ENCODE peak calls at places on chromosome 10, in ten cellular contexts. A is NB4; H is endothelial cell; V is activated T-cell treated with anti-CD3 and anti-CD28 coated beads for 1 hour; M is OCI-LY7; W is NCI-H1417; B is left ventricle myocardium inferior; K is RWPE1; E is SW480; I is stimulated activated CD4-positive, alpha-beta T cell treated with anti-CD3 and anti-CD28 coated beads, TNF-alpha, amount 100 ng/mL, for 4 hours. D is an unnamed sample.

GRCh38 chr10:69663548-69663947 is 33.5 kb downstream of the FAM241B start:
- DNase-seq in A (peak), H (peak), V (no peak), M (no peak), W (no peak), B (no peak), K (no peak), E (no peak), I (no peak), D (no peak)

GRCh38 chr10:31100176-31100575 is 68.5 kb upstream of the ZNF438 start:
- DNase-seq in A (no peak), H (no peak), V (no peak), M (no peak), W (no peak), B (no peak), K (no peak), E (no peak), I (no peak), D (no peak)

GRCh38 chr10:102752934-102753664 is 9.4 kb downstream of the WBP1L start:
- DNase-seq in A (peak), H (no peak), V (no peak), M (peak), W (no peak), B (no peak), K (no peak), E (peak), I (no peak), D (no peak)

GRCh38 chr10:69963835-69964710 is 88.6 kb upstream of the MACROH2A2 start:
- DNase-seq in A (no peak), H (no peak), V (no peak), M (no peak), W (no peak), B (no peak), K (no peak), E (no peak), I (no peak), D (no peak)

GRCh38 chr10:45091968-45092367 is 91.2 kb downstream of the ZNF22 start:
- DNase-seq in A (no peak), H (no peak), V (no peak), M (no peak), W (no peak), B (no peak), K (no peak), E (no peak), I (no peak), D (no peak)

GRCh38 chr10:127740596-127740995 is 3.6 kb downstream of the FOXI2 start:
- DNase-seq in A (no peak), H (no peak), V (no peak), M (no peak), W (no peak), B (no peak), K (no peak), E (peak), I (no peak), D (no peak)

GRCh38 chr10:78058562-78058961 is 24.9 kb downstream of the RPS24 start:
- DNase-seq in A (no peak), H (no peak), V (no peak), M (no peak), W (no peak), B (no peak), K (no peak), E (no peak), I (no peak), D (no peak)

GRCh38 chr10:123428302-123428701 is 237.9 kb upstream of the GPR26 start:
- DNase-seq in A (no peak), H (no peak), V (no peak), M (no peak), W (no peak), B (no peak), K (no peak), E (no peak), I (no peak), D (no peak)

GRCh38 chr10:91380873-91381561 is 29.1 kb upstream of the HECTD2 start:
- DNase-seq in A (no peak), H (no peak), V (no peak), M (no peak), W (no peak), B (no peak), K (no peak), E (peak), I (no peak), D (peak)

GRCh38 chr10:34504534-34504933 is 310.6 kb downstream of the PARD3 start:
- DNase-seq in A (no peak), H (no peak), V (no peak), M (no peak), W (no peak), B (no peak), K (peak), E (no peak), I (no peak), D (no peak)

GRCh38 chr10:69353981-69354635 is 62.6 kb downstream of the TACR2 start:
- DNase-seq in A (no peak), H (no peak), V (no peak), M (no peak), W (no peak), B (no peak), K (no peak), E (no peak), I (no peak), D (no peak)

GRCh38 chr10:6530211-6530840 is 49.8 kb downstream of the PRKCQ start:
- DNase-seq in A (no peak), H (no peak), V (peak), M (no peak), W (no peak), B (no peak), K (no peak), E (no peak), I (peak), D (no peak)

GRCh38 chr10:3090914-3091313 is 23.6 kb downstream of the PFKP start:
- DNase-seq in A (no peak), H (no peak), V (no peak), M (no peak), W (no peak), B (peak), K (peak), E (no peak), I (no peak), D (no peak)

GRCh38 chr10:91681361-91682276 is 48.7 kb upstream of the PPP1R3C start:
- DNase-seq in A (no peak), H (no peak), V (no peak), M (no peak), W (peak), B (peak), K (peak), E (peak), I (no peak), D (no peak)

GRCh38 chr10:129844191-129844590 is 119.9 kb downstream of the EBF3 start:
- DNase-seq in A (no peak), H (no peak), V (no peak), M (no peak), W (no peak), B (no peak), K (no peak), E (no peak), I (no peak), D (no peak)

GRCh38 chr10:32943854-32944661 is 14.0 kb downstream of the ITGB1 start:
- DNase-seq in A (no peak), H (no peak), V (no peak), M (no peak), W (no peak), B (peak), K (no peak), E (no peak), I (no peak), D (no peak)